ENCODE peak calls at places on chromosomes 5 and 9, in six cellular contexts. One of them, this sample, is unnamed.

GRCh38 chr5:96388186-96388585 is 44.9 kb downstream of the PCSK1 start:
- DNase-seq in D341Med: no peak
- DNase-seq in NCI-H524 treated with DMSO at 0.1 percent for 48 hours: no peak
- DNase-seq in GM12892: no peak
- DNase-seq in substantia nigra: no peak
- DNase-seq in anterior cingulate cortex: no peak
- DNase-seq in this sample: no peak

GRCh38 chr5:175321927-175322532 is 122.0 kb downstream of the DRD1 start:
- DNase-seq in D341Med: no peak
- DNase-seq in NCI-H524 treated with DMSO at 0.1 percent for 48 hours: no peak
- DNase-seq in GM12892: no peak
- DNase-seq in substantia nigra: no peak
- DNase-seq in anterior cingulate cortex: no peak
- DNase-seq in this sample: peak; percentile 2

GRCh38 chr9:69264526-69264925 is 60.5 kb upstream of the ENTREP1 start:
- DNase-seq in D341Med: no peak
- DNase-seq in NCI-H524 treated with DMSO at 0.1 percent for 48 hours: no peak
- DNase-seq in GM12892: no peak
- DNase-seq in substantia nigra: no peak
- DNase-seq in anterior cingulate cortex: no peak
- DNase-seq in this sample: no peak

GRCh38 chr5:150112211-150113046 is 26.1 kb upstream of the CSF1R start:
- DNase-seq in D341Med: no peak
- DNase-seq in NCI-H524 treated with DMSO at 0.1 percent for 48 hours: no peak
- DNase-seq in GM12892: no peak
- DNase-seq in substantia nigra: no peak
- DNase-seq in anterior cingulate cortex: no peak
- DNase-seq in this sample: no peak

GRCh38 chr9:6917162-6917561 is 159.4 kb downstream of the KDM4C start:
- DNase-seq in D341Med: no peak
- DNase-seq in NCI-H524 treated with DMSO at 0.1 percent for 48 hours: no peak
- DNase-seq in GM12892: no peak
- DNase-seq in substantia nigra: no peak
- DNase-seq in anterior cingulate cortex: no peak
- DNase-seq in this sample: no peak

GRCh38 chr5:58188287-58188651 is 271.6 kb downstream of the PLK2 start:
- DNase-seq in D341Med: no peak
- DNase-seq in NCI-H524 treated with DMSO at 0.1 percent for 48 hours: no peak
- DNase-seq in GM12892: no peak
- DNase-seq in substantia nigra: no peak
- DNase-seq in anterior cingulate cortex: no peak
- DNase-seq in this sample: no peak

GRCh38 chr9:134205636-134206316 is 41.4 kb upstream of the RNU6ATAC start:
- DNase-seq in D341Med: peak; percentile 60
- DNase-seq in NCI-H524 treated with DMSO at 0.1 percent for 48 hours: peak; percentile 71
- DNase-seq in GM12892: no peak
- DNase-seq in substantia nigra: no peak
- DNase-seq in anterior cingulate cortex: peak; percentile 69
- DNase-seq in this sample: no peak

GRCh38 chr5:139517683-139518564 is 35.4 kb upstream of the STING1 start:
- DNase-seq in D341Med: peak; percentile 97
- DNase-seq in NCI-H524 treated with DMSO at 0.1 percent for 48 hours: no peak
- DNase-seq in GM12892: peak; percentile 94
- DNase-seq in substantia nigra: peak; percentile 85
- DNase-seq in anterior cingulate cortex: peak; percentile 88
- DNase-seq in this sample: peak; percentile 86

GRCh38 chr5:132655821-132656773 is 1.9 kb upstream of the IL13 start:
- DNase-seq in D341Med: no peak
- DNase-seq in NCI-H524 treated with DMSO at 0.1 percent for 48 hours: no peak
- DNase-seq in GM12892: no peak
- DNase-seq in substantia nigra: no peak
- DNase-seq in anterior cingulate cortex: no peak
- DNase-seq in this sample: no peak

GRCh38 chr9:97980918-97981827 is 2.0 kb upstream of the ANP32B start:
- DNase-seq in D341Med: no peak
- DNase-seq in NCI-H524 treated with DMSO at 0.1 percent for 48 hours: no peak
- DNase-seq in GM12892: no peak
- DNase-seq in substantia nigra: peak; percentile 29
- DNase-seq in anterior cingulate cortex: peak; percentile 45
- DNase-seq in this sample: no peak

GRCh38 chr5:115209279-115209678 is 39.6 kb upstream of the TRIM36 start:
- DNase-seq in D341Med: no peak
- DNase-seq in NCI-H524 treated with DMSO at 0.1 percent for 48 hours: no peak
- DNase-seq in GM12892: peak; percentile 19
- DNase-seq in substantia nigra: no peak
- DNase-seq in anterior cingulate cortex: peak; percentile 18
- DNase-seq in this sample: no peak

GRCh38 chr9:37100317-37100716 is 20.1 kb upstream of the ZCCHC7 start:
- DNase-seq in D341Med: no peak
- DNase-seq in NCI-H524 treated with DMSO at 0.1 percent for 48 hours: no peak
- DNase-seq in GM12892: no peak
- DNase-seq in substantia nigra: no peak
- DNase-seq in anterior cingulate cortex: no peak
- DNase-seq in this sample: no peak

This sample was measured in T-cell.